ENCODE peak calls at places on chromosomes 6 and 20, in ten cellular contexts. S is T-helper 17 cell, L is ELR, Y is neural crest cell, B is AG08396, M is tibial artery, A is astrocyte of the cerebellum, T is GM23248, X is SW480, J is dermis microvascular lymphatic vessel endothelial cell. V is an unnamed sample.

GRCh38 chr6:19368511-19368910 is 468.7 kb upstream of the ID4 start:
- DNase-seq in X (peak), A (peak), L (peak), M (no peak), B (no peak), T (peak), J (no peak), Y (no peak), S (no peak), V (no peak)

GRCh38 chr6:12769556-12770255 is 53.1 kb downstream of the PHACTR1 start:
- DNase-seq in A (no peak), L (peak), T (peak), J (no peak), Y (no peak), B (no peak), S (no peak), X (no peak), M (no peak), V (no peak)

GRCh38 chr20:39516964-39517363 is 554.8 kb downstream of the DHX35 start:
- DNase-seq in M (no peak), L (no peak), J (no peak), A (no peak), Y (no peak), B (no peak), T (no peak), S (no peak), X (no peak), V (no peak)

GRCh38 chr6:133973109-133973971 is 20.3 kb downstream of the TBPL1 start:
- DNase-seq in S (no peak), B (no peak), T (peak), M (no peak), Y (no peak), A (peak), J (peak), X (peak), L (peak), V (no peak)

GRCh38 chr6:137976430-137976829 is 109.4 kb downstream of the TNFAIP3 start:
- DNase-seq in J (no peak), A (no peak), T (no peak), S (no peak), B (no peak), X (no peak), L (no peak), M (no peak), Y (no peak), V (no peak)

GRCh38 chr20:45822863-45823262 is 4.2 kb downstream of the TNNC2 start:
- DNase-seq in S (no peak), J (no peak), L (peak), Y (no peak), M (no peak), T (peak), A (no peak), B (peak), X (no peak), V (no peak)

GRCh38 chr20:53873249-53873642 is 197.1 kb downstream of the BCAS1 start:
- DNase-seq in S (no peak), T (no peak), A (no peak), B (no peak), Y (no peak), J (no peak), X (no peak), M (no peak), L (no peak), V (no peak)

GRCh38 chr6:74733830-74734591 is 471.8 kb downstream of the COL12A1 start:
- DNase-seq in L (no peak), T (peak), S (no peak), X (no peak), J (no peak), M (no peak), Y (no peak), A (no peak), B (no peak), V (no peak)

GRCh38 chr6:31122803-31123706 is 2.8 kb upstream of the CDSN start:
- DNase-seq in A (peak), B (peak), S (no peak), T (peak), Y (no peak), L (peak), X (peak), M (peak), J (no peak), V (no peak)

GRCh38 chr6:161618816-161619454 is 345.1 kb upstream of the AGPAT4 start:
- DNase-seq in T (peak), S (no peak), B (peak), Y (peak), X (peak), M (no peak), L (peak), A (peak), J (no peak), V (no peak)

GRCh38 chr20:9070304-9070703 is 1.4 kb downstream of the PLCB4 start:
- DNase-seq in M (no peak), B (no peak), L (no peak), A (no peak), Y (no peak), X (no peak), J (no peak), S (no peak), T (no peak), V (no peak)

GRCh38 chr6:161891542-161891941 is 617.7 kb upstream of the AGPAT4 start:
- DNase-seq in A (no peak), B (no peak), M (no peak), J (no peak), X (no peak), Y (no peak), S (no peak), T (no peak), L (no peak), V (no peak)

GRCh38 chr20:1942486-1943266 is 47.5 kb downstream of the SIRPA start:
- DNase-seq in L (no peak), X (no peak), J (no peak), B (no peak), A (no peak), Y (no peak), M (no peak), S (no peak), T (no peak), V (no peak)

GRCh38 chr6:42406296-42407280 is 45.1 kb downstream of the TRERF1 start:
- DNase-seq in B (no peak), A (no peak), M (no peak), Y (no peak), L (peak), T (peak), X (no peak), S (no peak), J (peak), V (no peak)

GRCh38 chr20:36272547-36273220 is 33.5 kb upstream of the DLGAP4 start:
- DNase-seq in A (no peak), S (no peak), L (no peak), T (no peak), J (no peak), Y (no peak), X (no peak), M (no peak), B (no peak), V (no peak)

GRCh38 chr6:136510299-136510698 is 39.9 kb downstream of the MAP7 start:
- DNase-seq in B (no peak), J (no peak), S (no peak), L (no peak), Y (no peak), X (no peak), M (no peak), T (no peak), A (no peak), V (no peak)

GRCh38 chr20:3130051-3130600 is 29.5 kb downstream of the FASTKD5 start:
- DNase-seq in T (no peak), L (no peak), Y (no peak), B (no peak), M (no peak), S (no peak), J (no peak), X (no peak), A (no peak), V (no peak)

GRCh38 chr6:33236852-33237251 is 28.6 kb downstream of the RING1 start:
- DNase-seq in S (no peak), J (no peak), M (no peak), L (no peak), A (no peak), T (no peak), Y (no peak), X (no peak), B (no peak), V (no peak)

GRCh38 chr20:11210611-11211010 is 536.8 kb upstream of the JAG1 start:
- DNase-seq in M (no peak), A (no peak), L (no peak), B (no peak), J (no peak), T (no peak), S (no peak), Y (no peak), X (no peak), V (no peak)

GRCh38 chr20:22374678-22375590 is 209.4 kb downstream of the FOXA2 start:
- DNase-seq in L (no peak), X (peak), Y (no peak), A (no peak), M (no peak), B (no peak), J (no peak), T (peak), S (no peak), V (no peak)

GRCh38 chr6:85580104-85580877 is 13.4 kb downstream of the SNX14 start:
- DNase-seq in B (no peak), A (no peak), T (no peak), Y (no peak), J (no peak), S (no peak), M (no peak), X (no peak), L (peak), V (no peak)

GRCh38 chr6:37454420-37455125 is 21.6 kb downstream of the CMTR1 start:
- DNase-seq in B (no peak), L (no peak), T (peak), A (no peak), Y (no peak), M (no peak), J (no peak), S (no peak), X (no peak), V (no peak)

GRCh38 chr6:14889698-14890593 is 355.9 kb upstream of the JARID2 start:
- DNase-seq in T (no peak), M (no peak), J (no peak), Y (no peak), S (no peak), A (no peak), L (no peak), B (no peak), X (no peak), V (no peak)

V was measured in activated T-helper 1 cell treated with anti-CD3 and anti-CD28 coated beads, Interleukin-2, amount 50 U/mL, for 16 hours.